ENCODE peak calls at places on chromosome 17, in eight cellular contexts. R, D, C, T, M, K, Q and U are unnamed samples.

GRCh38 chr17:28993645-28994426 is 12.0 kb downstream of the SEZ6 start:
- ATAC-seq in T (no peak), R (no peak), K (no peak), M (no peak), C (no peak), Q (peak), D (no peak), U (no peak)

GRCh38 chr17:42078396-42079042 is 19.8 kb downstream of the ZNF385C start:
- ATAC-seq in Q (no peak), T (no peak), R (no peak), M (no peak), D (no peak), K (no peak), C (no peak), U (no peak)

GRCh38 chr17:7613769-7614421 is 802 bp downstream of the FXR2 start:
- ATAC-seq in R (no peak), D (no peak), K (no peak), Q (peak), M (no peak), T (no peak), C (no peak), U (no peak)

GRCh38 chr17:42270596-42270995 is 5.6 kb downstream of the STAT5B start:
- ATAC-seq in Q (no peak), T (no peak), K (no peak), C (no peak), R (no peak), M (no peak), D (no peak), U (no peak)

GRCh38 chr17:8175795-8176196 is 384 bp downstream of the TMEM107 start:
- ATAC-seq in K (no peak), D (peak), C (peak), M (no peak), T (peak), Q (peak), R (no peak), U (peak)

GRCh38 chr17:40110026-40110425 is 9.6 kb upstream of the NR1D1 start:
- ATAC-seq in D (no peak), K (no peak), C (no peak), Q (no peak), T (no peak), R (no peak), M (no peak), U (no peak)

GRCh38 chr17:44235583-44235936 is 16.1 kb upstream of the UBTF start:
- ATAC-seq in T (no peak), D (peak), K (no peak), Q (peak), C (no peak), M (no peak), R (no peak), U (no peak)

GRCh38 chr17:19000531-19001011 is 4.0 kb downstream of the FAM83G start:
- ATAC-seq in T (no peak), K (no peak), R (no peak), M (no peak), D (peak), Q (peak), C (no peak), U (no peak)

GRCh38 chr17:33028778-33029177 is 37.1 kb downstream of the SPACA3 start:
- ATAC-seq in K (no peak), T (no peak), R (no peak), Q (peak), M (no peak), D (no peak), C (no peak), U (no peak)

GRCh38 chr17:11742891-11743290 is 144.6 kb downstream of the DNAH9 start:
- ATAC-seq in C (no peak), K (no peak), M (no peak), R (no peak), D (no peak), T (no peak), Q (no peak), U (no peak)

GRCh38 chr17:44898768-44899073 is 524 bp downstream of the EFTUD2 start:
- ATAC-seq in D (no peak), Q (no peak), C (no peak), R (no peak), M (no peak), T (no peak), K (no peak), U (no peak)

GRCh38 chr17:16463341-16464000 is 28.5 kb downstream of the LRRC75A start:
- ATAC-seq in M (peak), T (peak), R (no peak), C (peak), D (peak), K (no peak), Q (peak), U (peak)

GRCh38 chr17:82876149-82876548 is 36.3 kb upstream of the ZNF750 start:
- ATAC-seq in C (no peak), R (no peak), K (no peak), Q (no peak), M (no peak), T (peak), D (no peak), U (peak)

GRCh38 chr17:47733414-47734288 is 615 bp downstream of the TBX21 start:
- ATAC-seq in C (no peak), Q (peak), K (peak), D (peak), T (peak), M (peak), R (no peak), U (peak)

GRCh38 chr17:35460354-35460851 is 11.8 kb upstream of the SLFN13 start:
- ATAC-seq in D (no peak), C (peak), K (peak), R (peak), Q (peak), M (peak), T (peak), U (peak)
- TF ChIP-seq CTCF in D (no peak), C (no peak), K (no peak), R (no peak), Q (no peak), M (no peak), T (no peak), U (no peak)

DNA sequence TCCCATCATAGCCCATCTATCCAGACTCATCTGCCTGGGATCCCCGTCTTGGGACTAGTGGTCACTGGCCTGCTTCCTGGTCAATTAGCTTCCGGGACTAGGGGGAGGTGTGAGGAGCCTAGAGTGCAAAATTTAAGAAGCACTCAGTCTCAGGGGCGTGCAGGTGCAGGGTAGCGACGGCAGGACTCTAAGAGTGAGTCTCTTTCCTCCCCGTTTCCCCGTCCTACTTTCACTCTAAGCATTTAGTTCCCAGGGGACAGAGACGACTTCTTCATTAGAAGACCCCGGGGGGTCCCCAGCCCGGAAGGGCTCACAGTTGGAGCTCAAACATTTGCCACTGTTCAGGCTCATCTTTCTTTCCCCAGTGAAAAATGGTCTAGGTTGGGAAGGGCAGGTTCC is 677 bp upstream of the ZNHIT3 start:
- ATAC-seq in R (no peak), T (no peak), Q (no peak), C (no peak), D (no peak), M (no peak), K (no peak), U (no peak)
- H3K27ac ChIP-seq in R (peak), T (peak), Q (peak), C (no peak), D (peak), M (no peak), K (peak), U (peak)

GRCh38 chr17:35141681-35142466 is at the start of gene NLE1:
- ATAC-seq in C (peak), R (peak), Q (peak), T (peak), D (peak), K (peak), M (peak), U (peak)

GRCh38 chr17:35138218-35138617 is 3.9 kb downstream of the NLE1 start:
- ATAC-seq in R (no peak), M (no peak), Q (no peak), C (no peak), D (no peak), T (no peak), K (no peak), U (no peak)

GRCh38 chr17:35146214-35146833 is 1.3 kb upstream of the UNC45B start:
- ATAC-seq in Q (no peak), K (no peak), T (no peak), R (no peak), M (no peak), C (no peak), D (no peak), U (no peak)

GRCh38 chr17:35144840-35145239 is 2.7 kb upstream of the NLE1 start:
- ATAC-seq in C (no peak), R (no peak), T (no peak), K (no peak), M (no peak), Q (no peak), D (no peak), U (no peak)

GRCh38 chr17:35142467-35142796 is 329 bp upstream of the NLE1 start:
- ATAC-seq in Q (peak), T (peak), M (no peak), R (no peak), C (no peak), K (no peak), D (no peak), U (no peak)
- TF ChIP-seq CTCF in Q (no peak), T (no peak), M (no peak), R (no peak), C (no peak), K (peak), D (no peak), U (no peak)

GRCh38 chr17:64732336-64733006 is 70.4 kb upstream of the SMURF2 start:
- ATAC-seq in D (peak), C (peak), K (no peak), R (no peak), Q (peak), T (peak), M (no peak), U (peak)

GRCh38 chr17:64723781-64724180 is 61.7 kb upstream of the SMURF2 start:
- ATAC-seq in C (no peak), Q (no peak), M (no peak), R (no peak), D (no peak), K (no peak), T (no peak), U (no peak)

GRCh38 chr17:64728041-64728695 is 66.1 kb upstream of the SMURF2 start:
- ATAC-seq in R (no peak), T (no peak), K (no peak), C (no peak), M (no peak), Q (no peak), D (no peak), U (peak)
- H3K27ac ChIP-seq in R (no peak), T (no peak), K (no peak), C (peak), M (no peak), Q (peak), D (peak), U (no peak)

GRCh38 chr17:73156887-73157870 is 7.6 kb upstream of the SSTR2 start:
- ATAC-seq in M (no peak), R (no peak), K (no peak), C (no peak), Q (peak), T (no peak), D (no peak), U (no peak)

GRCh38 chr17:73158133-73158532 is 6.7 kb upstream of the SSTR2 start:
- ATAC-seq in M (no peak), R (no peak), Q (no peak), K (no peak), T (no peak), C (no peak), D (no peak), U (no peak)

GRCh38 chr17:73155410-73156165 is 9.2 kb upstream of the SSTR2 start:
- ATAC-seq in T (no peak), D (no peak), C (no peak), R (no peak), K (no peak), M (no peak), Q (peak), U (no peak)

GRCh38 chr17:73151888-73152633 is 12.7 kb upstream of the SSTR2 start:
- ATAC-seq in D (no peak), K (no peak), M (peak), R (no peak), Q (no peak), T (no peak), C (no peak), U (no peak)

GRCh38 chr17:73156166-73156840 is 8.5 kb upstream of the SSTR2 start:
- ATAC-seq in K (peak), R (peak), C (peak), D (peak), T (peak), M (peak), Q (peak), U (peak)
- TF ChIP-seq CTCF in K (peak), R (peak), C (peak), D (peak), T (peak), M (peak), Q (peak), U (no peak)

GRCh38 chr17:78889525-78889924 is 13.5 kb downstream of the CEP295NL start:
- ATAC-seq in Q (no peak), M (no peak), K (no peak), C (no peak), D (no peak), T (peak), R (no peak), U (no peak)
- H3K27ac ChIP-seq in Q (no peak), M (peak), K (peak), C (peak), D (no peak), T (peak), R (no peak), U (peak)

GRCh38 chr17:6471531-6472465 is 27.5 kb downstream of the PIMREG start:
- ATAC-seq in R (no peak), Q (peak), K (no peak), M (no peak), D (peak), T (no peak), C (no peak), U (no peak)
- TF ChIP-seq CTCF in R (no peak), Q (no peak), K (no peak), M (no peak), D (peak), T (no peak), C (no peak), U (no peak)

DNA sequence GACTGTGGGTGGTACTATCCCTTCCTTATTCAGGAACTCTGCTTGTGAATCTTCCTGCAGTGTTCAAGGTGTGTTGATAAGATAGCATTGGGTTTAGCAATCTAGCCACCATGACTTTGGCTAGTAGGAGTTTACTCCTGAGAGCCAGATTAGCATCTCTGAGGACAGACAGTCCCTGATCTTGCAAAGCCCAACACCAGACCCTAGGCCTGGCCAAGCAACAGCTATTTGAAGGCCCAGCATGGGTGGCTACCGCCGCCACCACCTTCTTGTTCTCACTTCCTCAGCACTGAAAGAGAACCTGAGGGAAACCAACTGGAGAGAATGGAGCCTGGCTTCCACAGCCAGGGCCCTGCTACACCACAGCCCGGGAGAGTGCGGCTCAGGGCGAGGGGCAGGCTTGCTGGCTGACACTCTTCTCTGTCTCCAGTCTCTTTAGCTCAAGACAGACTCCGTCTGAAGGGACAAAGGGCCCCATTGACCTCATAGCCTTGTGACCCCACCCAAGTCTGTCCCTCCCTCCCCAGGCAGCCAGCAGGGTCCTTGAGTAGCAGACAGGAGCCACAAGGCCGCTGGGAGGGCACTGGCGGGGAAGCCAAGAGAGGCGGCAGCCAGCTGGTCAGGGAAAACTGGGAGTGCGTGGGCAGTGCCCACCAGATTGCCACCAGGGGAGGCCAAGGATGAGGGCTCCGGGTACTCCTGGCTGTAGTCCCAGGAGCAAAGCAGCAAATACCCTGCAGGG is 10.9 kb upstream of the ARHGAP23 start:
- ATAC-seq in K (no peak), C (no peak), M (no peak), Q (no peak), D (no peak), T (no peak), R (no peak), U (no peak)
- H3K27ac ChIP-seq in K (no peak), C (no peak), M (no peak), Q (no peak), D (no peak), T (no peak), R (no peak), U (no peak)

DNA sequence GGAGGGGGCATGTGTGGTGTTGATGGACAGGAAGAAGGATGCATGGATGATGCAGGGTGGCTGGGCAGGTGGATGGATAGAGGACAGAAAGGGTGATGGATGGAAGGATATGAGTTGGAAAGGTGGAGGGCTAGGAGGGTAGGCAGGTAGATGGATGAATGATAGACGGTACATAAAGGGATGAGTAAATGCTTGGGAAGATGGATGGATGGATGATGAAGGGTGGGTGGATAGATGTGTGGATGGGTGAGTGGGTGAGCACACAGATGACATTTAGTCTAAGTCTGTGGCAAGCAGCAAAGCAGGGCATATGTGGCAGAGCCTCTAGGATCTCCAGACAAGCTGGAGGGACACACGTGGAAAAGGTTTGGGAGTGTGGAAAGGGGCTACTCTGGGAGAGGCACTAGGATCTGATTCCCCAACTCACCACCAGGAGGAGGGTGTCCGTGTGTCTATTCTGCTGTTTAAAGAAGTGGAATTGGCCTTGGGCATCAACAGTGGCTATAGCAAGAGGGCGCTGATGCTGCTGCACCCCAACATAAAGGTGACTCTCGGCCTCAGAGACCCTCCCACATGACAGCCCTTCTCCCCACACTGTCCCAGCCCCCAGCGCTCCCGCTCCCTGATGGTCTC is 8.2 kb downstream of the PLD2 start:
- ATAC-seq in D (no peak), K (no peak), R (no peak), M (no peak), Q (peak), T (no peak), C (no peak), U (no peak)
- TF ChIP-seq CTCF in D (no peak), K (no peak), R (no peak), M (no peak), Q (no peak), T (no peak), C (no peak), U (no peak)

GRCh38 chr17:58109197-58109596 is 26.0 kb downstream of the DYNLL2 start:
- ATAC-seq in K (no peak), Q (no peak), T (no peak), D (no peak), M (no peak), R (no peak), C (no peak), U (no peak)
- H3K27ac ChIP-seq in K (no peak), Q (no peak), T (no peak), D (no peak), M (no peak), R (no peak), C (no peak), U (no peak)